ENCODE peak calls at places on chromosomes 5 and 9, in four cellular contexts. Y is kidney tubule cell, C is RKO, O is tibial nerve. A is an unnamed sample.
A peak's percentile ranks its signal among the peaks of the same experiment; 100 is the strongest.

GRCh38 chr9:78189461-78189860 is 46.4 kb upstream of the CEP78 start:
- DNase-seq in Y (peak; percentile 28), C (no peak), O (no peak), A (no peak)

GRCh38 chr5:65480306-65480865 is 1.3 kb downstream of the ADAMTS6 start:
- DNase-seq in Y (peak; percentile 72), C (peak; percentile 74), O (peak; percentile 81), A (peak; percentile 66)

GRCh38 chr9:116152390-116152789 is 1.2 kb upstream of the PAPPA start:
- DNase-seq in Y (peak; percentile 61), C (peak; percentile 51), O (no peak), A (no peak)

GRCh38 chr9:68981825-68982224 is 32.1 kb downstream of the PRKACG start:
- DNase-seq in Y (no peak), C (no peak), O (no peak), A (no peak)

GRCh38 chr5:95392593-95393182 is 1.5 kb downstream of the FAM81B start:
- DNase-seq in Y (peak; percentile 69), C (peak; percentile 43), O (no peak), A (no peak)

GRCh38 chr5:170362625-170363024 is 26.5 kb downstream of the KCNMB1 start:
- DNase-seq in Y (no peak), C (no peak), O (no peak), A (no peak)

GRCh38 chr9:133978226-133979123 is 13.6 kb downstream of the VAV2 start:
- DNase-seq in Y (no peak), C (no peak), O (no peak), A (no peak)

GRCh38 chr9:137812356-137813023 is 65.1 kb upstream of the CACNA1B start:
- DNase-seq in Y (no peak), C (no peak), O (no peak), A (no peak)

GRCh38 chr5:76403963-76404693 is 1.0 kb downstream of the IQGAP2 start:
- DNase-seq in Y (no peak), C (no peak), O (peak; percentile 16), A (no peak)

GRCh38 chr9:14985419-14985818 is 75.2 kb upstream of the FREM1 start:
- DNase-seq in Y (peak; percentile 28), C (no peak), O (no peak), A (no peak)

GRCh38 chr9:27125030-27125429 is 16.0 kb downstream of the TEK start:
- DNase-seq in Y (peak; percentile 96), C (peak; percentile 91), O (no peak), A (no peak)

GRCh38 chr9:116471093-116471906 is 215.8 kb upstream of the TRIM32 start:
- DNase-seq in Y (peak; percentile 30), C (no peak), O (peak; percentile 20), A (no peak)

GRCh38 chr9:123338710-123339665 is 17.0 kb upstream of the CRB2 start:
- DNase-seq in Y (no peak), C (peak; percentile 79), O (no peak), A (no peak)

GRCh38 chr5:14457475-14457874 is 124.1 kb upstream of the OTULINL start:
- DNase-seq in Y (peak; percentile 36), C (no peak), O (no peak), A (no peak)

GRCh38 chr9:97735070-97735600 is 38.0 kb upstream of the XPA start:
- DNase-seq in Y (peak; percentile 22), C (no peak), O (no peak), A (no peak)

GRCh38 chr9:133060417-133060841 is 1.4 kb upstream of the CEL start:
- DNase-seq in Y (no peak), C (no peak), O (no peak), A (no peak)

GRCh38 chr5:150180241-150181027 is 9.4 kb upstream of the SLC6A7 start:
- DNase-seq in Y (no peak), C (no peak), O (peak; percentile 75), A (no peak)

GRCh38 chr9:97813072-97813471 is 40.0 kb upstream of the FOXE1 start:
- DNase-seq in Y (no peak), C (no peak), O (no peak), A (no peak)

GRCh38 chr5:10485142-10485795 is 43.6 kb downstream of the ROPN1L start:
- DNase-seq in Y (no peak), C (no peak), O (peak; percentile 72), A (no peak)

GRCh38 chr9:4489919-4490704 is at the start of gene SLC1A1:
- DNase-seq in Y (peak; percentile 87), C (peak; percentile 68), O (peak; percentile 36), A (peak; percentile 30)

GRCh38 chr9:4167040-4167671 is 132.7 kb downstream of the GLIS3 start:
- DNase-seq in Y (no peak), C (no peak), O (no peak), A (no peak)

GRCh38 chr9:77893706-77894105 is 137.9 kb downstream of the GNAQ start:
- DNase-seq in Y (no peak), C (no peak), O (no peak), A (no peak)

GRCh38 chr5:180402716-180403115 is 49.6 kb upstream of the GFPT2 start:
- DNase-seq in Y (no peak), C (no peak), O (no peak), A (no peak)

GRCh38 chr5:177454397-177455035 is 7.9 kb downstream of the PRR7 start:
- DNase-seq in Y (peak; percentile 93), C (peak; percentile 91), O (peak; percentile 87), A (peak; percentile 88)

GRCh38 chr5:142644640-142645361 is 41.1 kb downstream of the FGF1 start:
- DNase-seq in Y (peak; percentile 98), C (peak; percentile 98), O (no peak), A (peak; percentile 38)

GRCh38 chr5:78405820-78406750 is 45.7 kb downstream of the SCAMP1 start:
- DNase-seq in Y (peak; percentile 85), C (peak; percentile 70), O (no peak), A (no peak)

GRCh38 chr9:72807765-72808445 is 144.9 kb downstream of the ALDH1A1 start:
- DNase-seq in Y (peak; percentile 10), C (no peak), O (no peak), A (no peak)

GRCh38 chr5:72702881-72703434 is 113.5 kb upstream of the TNPO1 start:
- DNase-seq in Y (no peak), C (no peak), O (no peak), A (no peak)

GRCh38 chr5:34503379-34504346 is 152.5 kb upstream of the RAI14 start:
- DNase-seq in Y (no peak), C (no peak), O (no peak), A (no peak)

GRCh38 chr5:137144656-137145055 is 354.5 kb downstream of the SPOCK1 start:
- DNase-seq in Y (peak; percentile 65), C (no peak), O (no peak), A (no peak)

GRCh38 chr5:15604986-15605385 is 105.0 kb downstream of the FBXL7 start:
- DNase-seq in Y (no peak), C (no peak), O (no peak), A (no peak)

A was measured in omental fat pad.